ENCODE peak calls at places on chromosomes 3 and 15, in nine cellular contexts. D is AG08395; S is GDM1; G is stimulated activated CD8-positive, alpha-beta memory T cell treated with anti-CD3 and anti-CD28 coated beads, Interleukin-4, amount 100 ng/mL, for 4 hours; C is lung; V is stomach; I is left ventricle myocardium inferior; O is NCI-H2029; T is NCI-H69. U is an unnamed sample.
A peak's percentile ranks its signal among the peaks of the same experiment; 100 is the strongest.

GRCh38 chr3:107235193-107235922 is 141.9 kb upstream of the CCDC54 start:
- DNase-seq in O (no peak), D (peak; percentile 18), I (no peak), G (no peak), V (no peak), C (no peak), T (no peak), S (no peak), U (no peak)

GRCh38 chr15:60047701-60048100 is 43.6 kb downstream of the FOXB1 start:
- DNase-seq in T (no peak), D (no peak), S (no peak), I (no peak), G (no peak), V (no peak), C (no peak), O (no peak), U (no peak)

GRCh38 chr15:82530606-82531379 is 9.5 kb downstream of the RPS17 start:
- DNase-seq in T (no peak), V (peak; percentile 87), C (peak; percentile 70), I (peak; percentile 55), O (no peak), D (peak; percentile 79), S (no peak), G (peak; percentile 43), U (no peak)

GRCh38 chr3:182682263-182683229 is 110.8 kb upstream of the ATP11B start:
- DNase-seq in T (peak; percentile 84), I (peak; percentile 34), C (no peak), G (no peak), D (peak; percentile 33), O (peak; percentile 35), S (no peak), V (peak; percentile 72), U (no peak)

GRCh38 chr15:80568876-80569605 is 126.1 kb upstream of the ABHD17C start:
- DNase-seq in V (no peak), S (no peak), C (no peak), T (no peak), D (no peak), G (no peak), I (no peak), O (no peak), U (no peak)

GRCh38 chr3:8445861-8446260 is 55.8 kb upstream of the LMCD1 start:
- DNase-seq in S (no peak), T (no peak), D (peak; percentile 68), O (no peak), C (no peak), I (no peak), G (no peak), V (no peak), U (no peak)

GRCh38 chr15:40932625-40933519 is 3.7 kb downstream of the DLL4 start:
- DNase-seq in T (peak; percentile 89), S (no peak), I (no peak), O (peak; percentile 81), G (no peak), D (no peak), V (no peak), C (no peak), U (no peak)

GRCh38 chr15:84034831-84035753 is 200.5 kb upstream of the GOLGA6L4 start:
- DNase-seq in C (no peak), O (no peak), I (no peak), T (peak; percentile 0), G (no peak), D (peak; percentile 29), V (no peak), S (no peak), U (no peak)

GRCh38 chr3:29186982-29187718 is 93.7 kb upstream of the RBMS3 start:
- DNase-seq in V (no peak), D (peak; percentile 51), S (no peak), O (no peak), T (no peak), C (no peak), I (no peak), G (no peak), U (no peak)

GRCh38 chr3:55487376-55488241 is 503 bp upstream of the WNT5A start:
- DNase-seq in T (peak; percentile 60), V (no peak), I (peak; percentile 22), O (no peak), D (peak; percentile 36), G (no peak), S (no peak), C (no peak), U (no peak)

GRCh38 chr3:81910244-81910852 is 148.9 kb upstream of the GBE1 start:
- DNase-seq in S (no peak), V (no peak), I (no peak), O (no peak), T (peak; percentile 60), D (peak; percentile 27), G (no peak), C (no peak), U (no peak)

GRCh38 chr3:63278171-63278999 is at the start of gene SYNPR:
- DNase-seq in S (no peak), I (no peak), V (no peak), T (peak; percentile 70), O (no peak), D (no peak), G (no peak), C (no peak), U (no peak)

GRCh38 chr3:64612082-64612860 is 75.5 kb downstream of the ADAMTS9 start:
- DNase-seq in C (no peak), O (no peak), G (no peak), I (no peak), D (peak; percentile 15), S (no peak), T (no peak), V (no peak), U (no peak)

GRCh38 chr3:71926242-71926560 is 141.3 kb upstream of the PROK2 start:
- DNase-seq in T (peak; percentile 87), C (peak; percentile 33), D (no peak), I (no peak), O (peak; percentile 65), S (no peak), G (no peak), V (peak; percentile 51), U (no peak)

GRCh38 chr15:74378853-74379252 is 11.4 kb upstream of the CYP11A1 start:
- DNase-seq in D (no peak), V (no peak), I (no peak), C (no peak), S (peak; percentile 54), T (peak; percentile 71), O (no peak), G (no peak), U (no peak)

GRCh38 chr15:90031231-90031791 is 30.2 kb downstream of the ZNF710 start:
- DNase-seq in T (peak; percentile 54), O (no peak), S (no peak), D (peak; percentile 58), G (no peak), C (no peak), I (no peak), V (no peak), U (no peak)

GRCh38 chr3:112327371-112327951 is 5.5 kb upstream of the CD200 start:
- DNase-seq in O (no peak), D (peak; percentile 41), G (no peak), C (no peak), S (peak; percentile 68), T (peak; percentile 51), I (no peak), V (no peak), U (peak; percentile 3)

GRCh38 chr3:35789039-35789438 is 149.7 kb downstream of the ARPP21 start:
- DNase-seq in G (no peak), C (no peak), V (no peak), I (no peak), T (no peak), D (no peak), S (no peak), O (no peak), U (no peak)

GRCh38 chr3:50254577-50255250 is 14.2 kb upstream of the SEMA3B start:
- DNase-seq in D (peak; percentile 46), T (no peak), S (no peak), I (peak; percentile 79), V (peak; percentile 64), G (no peak), C (peak; percentile 73), O (no peak), U (no peak)

GRCh38 chr15:25803036-25803435 is 60.1 kb downstream of the ATP10A start:
- DNase-seq in D (no peak), I (no peak), C (no peak), V (no peak), S (no peak), O (no peak), T (no peak), G (no peak), U (no peak)

GRCh38 chr15:84955089-84955848 is 26.4 kb upstream of the PDE8A start:
- DNase-seq in I (peak; percentile 68), V (peak; percentile 77), D (peak; percentile 79), O (no peak), T (peak; percentile 63), G (peak; percentile 5), C (peak; percentile 61), S (peak; percentile 12), U (no peak)

GRCh38 chr3:172513488-172513887 is 9.7 kb downstream of the TNFSF10 start:
- DNase-seq in D (no peak), T (no peak), O (no peak), I (no peak), G (no peak), V (no peak), S (no peak), C (no peak), U (no peak)

GRCh38 chr15:68725736-68726135 is 95.0 kb downstream of the ANP32A start:
- DNase-seq in S (no peak), V (peak; percentile 32), C (peak; percentile 48), I (peak; percentile 66), D (peak; percentile 60), G (no peak), O (no peak), T (no peak), U (no peak)

GRCh38 chr15:94451461-94451860 is 220.1 kb downstream of the MCTP2 start:
- DNase-seq in V (no peak), D (no peak), G (no peak), C (no peak), O (no peak), S (no peak), T (peak; percentile 75), I (no peak), U (no peak)

GRCh38 chr15:22878103-22878502 is 39.6 kb downstream of the NIPA2 start:
- DNase-seq in D (no peak), V (no peak), T (no peak), I (no peak), O (no peak), C (no peak), S (no peak), G (no peak), U (no peak)

GRCh38 chr15:98754283-98755022 is 106.1 kb downstream of the IGF1R start:
- DNase-seq in I (no peak), D (peak; percentile 23), G (no peak), V (no peak), S (peak; percentile 4), T (no peak), C (no peak), O (no peak), U (no peak)

GRCh38 chr15:23642413-23643044 is 5.1 kb downstream of the MAGEL2 start:
- DNase-seq in G (no peak), V (peak; percentile 56), D (peak; percentile 69), I (peak; percentile 38), O (peak; percentile 27), T (peak; percentile 70), C (peak; percentile 59), S (peak; percentile 26), U (peak; percentile 10)

GRCh38 chr3:147775411-147775810 is 366.2 kb downstream of the ZIC1 start:
- DNase-seq in I (no peak), O (no peak), G (no peak), D (no peak), T (no peak), V (no peak), S (no peak), C (no peak), U (no peak)

GRCh38 chr15:29936353-29937049 is 114.2 kb upstream of the TJP1 start:
- DNase-seq in I (no peak), V (no peak), G (no peak), O (no peak), D (no peak), C (no peak), T (peak; percentile 30), S (no peak), U (no peak)

GRCh38 chr15:90203473-90203872 is 2.3 kb downstream of the SEMA4B start:
- DNase-seq in D (no peak), S (no peak), T (no peak), O (no peak), C (no peak), I (no peak), G (no peak), V (no peak), U (no peak)

GRCh38 chr3:54517424-54517823 is 395.1 kb downstream of the CACNA2D3 start:
- DNase-seq in O (no peak), C (peak; percentile 18), G (no peak), I (no peak), D (no peak), V (no peak), T (no peak), S (no peak), U (no peak)